ENCODE peak calls at places on chromosome 19, in nine cellular contexts. One of them, this sample, is unnamed.

GRCh38 chr19:15672580-15673175 is at the start of gene CYP4F12:
- DNase-seq in stimulated activated naive CD8-positive, alpha-beta T cell treated with anti-CD3 and anti-CD28 coated beads, Interleukin-15, Interleukin-2, amounts not matched to agents 100 U/mL and 50 U/mL, for 24 hours: peak; percentile 28
- DNase-seq in esophagus muscularis mucosa: peak; percentile 94
- DNase-seq in fibroblast of mammary gland: peak; percentile 43
- DNase-seq in Daoy: peak; percentile 35
- DNase-seq in activated CD4-positive, alpha-beta T cell treated with anti-CD3 and anti-CD28 coated beads for 36 hours: peak; percentile 41
- DNase-seq in D721Med: no peak
- DNase-seq in heart left ventricle: peak; percentile 87
- DNase-seq in NCI-H1436: no peak
- DNase-seq in this sample: peak; percentile 95

GRCh38 chr19:39299832-39300231 is 3.6 kb downstream of the IFNL1 start:
- DNase-seq in D721Med: no peak
- DNase-seq in fibroblast of mammary gland: no peak
- DNase-seq in activated CD4-positive, alpha-beta T cell treated with anti-CD3 and anti-CD28 coated beads for 36 hours: no peak
- DNase-seq in Daoy: no peak
- DNase-seq in NCI-H1436: no peak
- DNase-seq in esophagus muscularis mucosa: no peak
- DNase-seq in stimulated activated naive CD8-positive, alpha-beta T cell treated with anti-CD3 and anti-CD28 coated beads, Interleukin-15, Interleukin-2, amounts not matched to agents 100 U/mL and 50 U/mL, for 24 hours: no peak
- DNase-seq in heart left ventricle: no peak
- DNase-seq in this sample: no peak

GRCh38 chr19:38718747-38719543 is 25.3 kb downstream of the CAPN12 start:
- DNase-seq in Daoy: no peak
- DNase-seq in D721Med: no peak
- DNase-seq in heart left ventricle: peak; percentile 83
- DNase-seq in esophagus muscularis mucosa: no peak
- DNase-seq in fibroblast of mammary gland: no peak
- DNase-seq in activated CD4-positive, alpha-beta T cell treated with anti-CD3 and anti-CD28 coated beads for 36 hours: no peak
- DNase-seq in NCI-H1436: no peak
- DNase-seq in stimulated activated naive CD8-positive, alpha-beta T cell treated with anti-CD3 and anti-CD28 coated beads, Interleukin-15, Interleukin-2, amounts not matched to agents 100 U/mL and 50 U/mL, for 24 hours: no peak
- DNase-seq in this sample: no peak

GRCh38 chr19:18388328-18389094 is 2.6 kb downstream of the GDF15 start:
- DNase-seq in heart left ventricle: peak; percentile 85
- DNase-seq in Daoy: peak; percentile 78
- DNase-seq in stimulated activated naive CD8-positive, alpha-beta T cell treated with anti-CD3 and anti-CD28 coated beads, Interleukin-15, Interleukin-2, amounts not matched to agents 100 U/mL and 50 U/mL, for 24 hours: peak; percentile 87
- DNase-seq in activated CD4-positive, alpha-beta T cell treated with anti-CD3 and anti-CD28 coated beads for 36 hours: peak; percentile 88
- DNase-seq in D721Med: peak; percentile 94
- DNase-seq in NCI-H1436: peak; percentile 34
- DNase-seq in fibroblast of mammary gland: peak; percentile 42
- DNase-seq in esophagus muscularis mucosa: no peak
- DNase-seq in this sample: no peak

GRCh38 chr19:17868669-17869068 is 3.1 kb upstream of the SLC5A5 start:
- DNase-seq in NCI-H1436: no peak
- DNase-seq in heart left ventricle: no peak
- DNase-seq in esophagus muscularis mucosa: no peak
- DNase-seq in Daoy: no peak
- DNase-seq in D721Med: no peak
- DNase-seq in fibroblast of mammary gland: no peak
- DNase-seq in activated CD4-positive, alpha-beta T cell treated with anti-CD3 and anti-CD28 coated beads for 36 hours: no peak
- DNase-seq in stimulated activated naive CD8-positive, alpha-beta T cell treated with anti-CD3 and anti-CD28 coated beads, Interleukin-15, Interleukin-2, amounts not matched to agents 100 U/mL and 50 U/mL, for 24 hours: no peak
- DNase-seq in this sample: no peak

GRCh38 chr19:10334340-10335148 is 1.2 kb upstream of the RAVER1 start:
- DNase-seq in heart left ventricle: peak; percentile 97
- DNase-seq in esophagus muscularis mucosa: peak; percentile 98
- DNase-seq in stimulated activated naive CD8-positive, alpha-beta T cell treated with anti-CD3 and anti-CD28 coated beads, Interleukin-15, Interleukin-2, amounts not matched to agents 100 U/mL and 50 U/mL, for 24 hours: peak; percentile 77
- DNase-seq in fibroblast of mammary gland: peak; percentile 95
- DNase-seq in Daoy: peak; percentile 95
- DNase-seq in NCI-H1436: peak; percentile 75
- DNase-seq in D721Med: peak; percentile 67
- DNase-seq in activated CD4-positive, alpha-beta T cell treated with anti-CD3 and anti-CD28 coated beads for 36 hours: peak; percentile 77
- DNase-seq in this sample: peak; percentile 94

GRCh38 chr19:33297401-33298145 is 4.8 kb downstream of the CEBPA start:
- DNase-seq in NCI-H1436: no peak
- DNase-seq in esophagus muscularis mucosa: no peak
- DNase-seq in Daoy: no peak
- DNase-seq in activated CD4-positive, alpha-beta T cell treated with anti-CD3 and anti-CD28 coated beads for 36 hours: no peak
- DNase-seq in heart left ventricle: no peak
- DNase-seq in fibroblast of mammary gland: no peak
- DNase-seq in stimulated activated naive CD8-positive, alpha-beta T cell treated with anti-CD3 and anti-CD28 coated beads, Interleukin-15, Interleukin-2, amounts not matched to agents 100 U/mL and 50 U/mL, for 24 hours: no peak
- DNase-seq in D721Med: no peak
- DNase-seq in this sample: no peak

GRCh38 chr19:46859637-46860124 is 1.1 kb upstream of the ARHGAP35 start:
- DNase-seq in heart left ventricle: peak; percentile 80
- DNase-seq in NCI-H1436: peak; percentile 82
- DNase-seq in D721Med: no peak
- DNase-seq in activated CD4-positive, alpha-beta T cell treated with anti-CD3 and anti-CD28 coated beads for 36 hours: no peak
- DNase-seq in stimulated activated naive CD8-positive, alpha-beta T cell treated with anti-CD3 and anti-CD28 coated beads, Interleukin-15, Interleukin-2, amounts not matched to agents 100 U/mL and 50 U/mL, for 24 hours: no peak
- DNase-seq in esophagus muscularis mucosa: no peak
- DNase-seq in fibroblast of mammary gland: peak; percentile 89
- DNase-seq in Daoy: no peak
- DNase-seq in this sample: no peak

GRCh38 chr19:55355213-55355821 is 798 bp upstream of the COX6B2 start:
- DNase-seq in D721Med: no peak
- DNase-seq in activated CD4-positive, alpha-beta T cell treated with anti-CD3 and anti-CD28 coated beads for 36 hours: no peak
- DNase-seq in NCI-H1436: no peak
- DNase-seq in Daoy: no peak
- DNase-seq in fibroblast of mammary gland: no peak
- DNase-seq in heart left ventricle: no peak
- DNase-seq in esophagus muscularis mucosa: no peak
- DNase-seq in stimulated activated naive CD8-positive, alpha-beta T cell treated with anti-CD3 and anti-CD28 coated beads, Interleukin-15, Interleukin-2, amounts not matched to agents 100 U/mL and 50 U/mL, for 24 hours: no peak
- DNase-seq in this sample: no peak

GRCh38 chr19:53879145-53880037 is 2.6 kb upstream of the PRKCG start:
- DNase-seq in heart left ventricle: peak; percentile 94
- DNase-seq in activated CD4-positive, alpha-beta T cell treated with anti-CD3 and anti-CD28 coated beads for 36 hours: peak; percentile 91
- DNase-seq in Daoy: peak; percentile 94
- DNase-seq in fibroblast of mammary gland: peak; percentile 77
- DNase-seq in esophagus muscularis mucosa: peak; percentile 96
- DNase-seq in NCI-H1436: peak; percentile 72
- DNase-seq in D721Med: peak; percentile 92
- DNase-seq in stimulated activated naive CD8-positive, alpha-beta T cell treated with anti-CD3 and anti-CD28 coated beads, Interleukin-15, Interleukin-2, amounts not matched to agents 100 U/mL and 50 U/mL, for 24 hours: peak; percentile 91
- DNase-seq in this sample: peak; percentile 92

GRCh38 chr19:17448190-17448967 is at the start of gene TMEM221:
- DNase-seq in heart left ventricle: peak; percentile 53
- DNase-seq in NCI-H1436: no peak
- DNase-seq in fibroblast of mammary gland: no peak
- DNase-seq in D721Med: no peak
- DNase-seq in activated CD4-positive, alpha-beta T cell treated with anti-CD3 and anti-CD28 coated beads for 36 hours: peak; percentile 77
- DNase-seq in stimulated activated naive CD8-positive, alpha-beta T cell treated with anti-CD3 and anti-CD28 coated beads, Interleukin-15, Interleukin-2, amounts not matched to agents 100 U/mL and 50 U/mL, for 24 hours: peak; percentile 73
- DNase-seq in esophagus muscularis mucosa: no peak
- DNase-seq in Daoy: peak; percentile 39
- DNase-seq in this sample: no peak

GRCh38 chr19:2717638-2718541 is 3.3 kb downstream of the DIRAS1 start:
- DNase-seq in Daoy: no peak
- DNase-seq in NCI-H1436: no peak
- DNase-seq in esophagus muscularis mucosa: no peak
- DNase-seq in fibroblast of mammary gland: no peak
- DNase-seq in heart left ventricle: no peak
- DNase-seq in D721Med: no peak
- DNase-seq in stimulated activated naive CD8-positive, alpha-beta T cell treated with anti-CD3 and anti-CD28 coated beads, Interleukin-15, Interleukin-2, amounts not matched to agents 100 U/mL and 50 U/mL, for 24 hours: no peak
- DNase-seq in activated CD4-positive, alpha-beta T cell treated with anti-CD3 and anti-CD28 coated beads for 36 hours: no peak
- DNase-seq in this sample: no peak